ENCODE peak calls at places on chromosomes 3 and 15, in eight cellular contexts. A, I, Z, P, O, J, T and W are unnamed samples. For H3K27me3, the result is how much of the 10 kb centered on the place peaks cover.

GRCh38 chr3:188153498-188153948 is 434 bp upstream of the LPP start:
- DNase-seq in A (peak), I (peak), Z (peak), P (peak), O (peak), J (peak), T (peak), W (peak)

GRCh38 chr3:127062926-127063325 is 80.0 kb downstream of the PLXNA1 start:
- DNase-seq in A (no peak), I (no peak), Z (no peak), P (no peak), O (no peak), J (no peak), T (peak), W (peak)

GRCh38 chr15:62035256-62035908 is 24.9 kb downstream of the VPS13C start:
- DNase-seq in A (peak), I (peak), Z (no peak), P (no peak), O (no peak), J (no peak), T (no peak), W (no peak)

GRCh38 chr3:72368331-72368975 is 479.8 kb downstream of the SHQ1 start:
- DNase-seq in A (no peak), I (peak), Z (no peak), P (no peak), O (no peak), J (no peak), T (no peak), W (no peak)

GRCh38 chr3:112803472-112803871 is 43.2 kb downstream of the CD200R1L start:
- DNase-seq in A (no peak), I (no peak), Z (no peak), P (no peak), O (no peak), J (no peak), T (no peak), W (no peak)

GRCh38 chr3:129595544-129596193 is 10.8 kb downstream of the PLXND1 start:
- DNase-seq in A (no peak), I (no peak), Z (no peak), P (no peak), O (no peak), J (no peak), T (no peak), W (no peak)

GRCh38 chr3:172511783-172512357 is 11.4 kb downstream of the TNFSF10 start:
- DNase-seq in A (no peak), I (no peak), Z (no peak), P (no peak), O (no peak), J (no peak), T (no peak), W (no peak)

GRCh38 chr3:184314700-184315505 is 497 bp downstream of the EIF4G1 start:
- DNase-seq in A (peak), I (peak), Z (peak), P (peak), O (peak), J (peak), T (peak), W (peak)

GRCh38 chr15:44711089-44711355 is at the start of gene PATL2:
- DNase-seq in A (no peak), I (no peak), Z (no peak), P (no peak), O (no peak), J (no peak), T (no peak), W (no peak)

GRCh38 chr15:69561071-69561784 is 108.6 kb downstream of the RPLP1 start:
- DNase-seq in A (no peak), I (no peak), Z (peak), P (no peak), O (no peak), J (no peak), T (peak), W (no peak)

GRCh38 chr3:5741017-5741416 is 553.5 kb downstream of the EDEM1 start:
- DNase-seq in A (no peak), I (no peak), Z (no peak), P (no peak), O (no peak), J (no peak), T (no peak), W (no peak)

GRCh38 chr3:175240928-175241327 is 381.8 kb downstream of the NAALADL2 start:
- DNase-seq in A (no peak), I (no peak), Z (no peak), P (no peak), O (no peak), J (no peak), T (no peak), W (no peak)

GRCh38 chr15:100355342-100355741 is 13.6 kb upstream of the ADAMTS17 start:
- DNase-seq in A (no peak), I (no peak), Z (no peak), P (no peak), O (no peak), J (no peak), T (no peak), W (no peak)

GRCh38 chr3:34107669-34108068 is 309.2 kb downstream of the PDCD6IP start:
- DNase-seq in A (no peak), I (no peak), Z (no peak), P (no peak), O (no peak), J (no peak), T (no peak), W (no peak)

GRCh38 chr3:140470211-140470610 is 207.7 kb upstream of the TRIM42 start:
- DNase-seq in A (no peak), I (no peak), Z (no peak), P (no peak), O (no peak), J (no peak), T (no peak), W (no peak)

GRCh38 chr3:132773071-132773619 is 50.9 kb upstream of the NPHP3 start:
- DNase-seq in A (no peak), I (peak), Z (no peak), P (no peak), O (no peak), J (no peak), T (no peak), W (no peak)

GRCh38 chr3:194536883-194537637 is 50.3 kb upstream of the ATP13A3 start:
- DNase-seq in A (peak), I (peak), Z (peak), P (no peak), O (no peak), J (peak), T (peak), W (no peak)

DNA sequence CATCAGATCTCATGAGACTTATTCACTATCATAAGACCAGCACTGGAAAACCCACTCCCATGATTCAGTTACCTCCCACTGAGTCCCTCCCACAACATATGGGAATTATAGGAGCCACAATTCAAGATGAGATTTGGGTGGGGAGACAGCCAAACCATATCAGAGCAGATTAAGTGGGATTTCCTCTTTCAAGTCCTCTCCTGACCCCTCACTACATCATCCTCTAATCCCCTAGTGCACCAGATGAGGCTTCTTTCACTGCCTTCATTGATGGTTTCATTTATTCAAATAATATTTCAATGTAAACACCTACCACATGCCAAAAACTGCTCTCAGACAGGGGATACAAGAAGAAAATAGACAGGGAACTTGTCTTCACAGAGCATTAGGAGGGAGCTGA is 180.3 kb downstream of the NTRK3 start:
- DNase-seq in A (no peak), I (no peak), Z (no peak), P (no peak), O (no peak), J (no peak), T (no peak), W (no peak)
- H3K27me3 ChIP-seq in A (under half), I (under half), Z (under half), P (under half), O (under half), J (under half), T (under half), W (under half)

GRCh38 chr3:15796331-15796730 is 1.4 kb downstream of the ANKRD28 start:
- DNase-seq in A (peak), I (no peak), Z (no peak), P (no peak), O (no peak), J (no peak), T (no peak), W (no peak)

GRCh38 chr3:15796771-15797599 is 794 bp downstream of the ANKRD28 start:
- DNase-seq in A (peak), I (peak), Z (no peak), P (no peak), O (peak), J (peak), T (no peak), W (no peak)

GRCh38 chr3:15795563-15796308 is 2.0 kb downstream of the ANKRD28 start:
- DNase-seq in A (peak), I (peak), Z (no peak), P (no peak), O (no peak), J (no peak), T (no peak), W (no peak)

GRCh38 chr3:15794842-15795562 is 2.8 kb downstream of the ANKRD28 start:
- DNase-seq in A (peak), I (peak), Z (no peak), P (no peak), O (no peak), J (no peak), T (no peak), W (no peak)

DNA sequence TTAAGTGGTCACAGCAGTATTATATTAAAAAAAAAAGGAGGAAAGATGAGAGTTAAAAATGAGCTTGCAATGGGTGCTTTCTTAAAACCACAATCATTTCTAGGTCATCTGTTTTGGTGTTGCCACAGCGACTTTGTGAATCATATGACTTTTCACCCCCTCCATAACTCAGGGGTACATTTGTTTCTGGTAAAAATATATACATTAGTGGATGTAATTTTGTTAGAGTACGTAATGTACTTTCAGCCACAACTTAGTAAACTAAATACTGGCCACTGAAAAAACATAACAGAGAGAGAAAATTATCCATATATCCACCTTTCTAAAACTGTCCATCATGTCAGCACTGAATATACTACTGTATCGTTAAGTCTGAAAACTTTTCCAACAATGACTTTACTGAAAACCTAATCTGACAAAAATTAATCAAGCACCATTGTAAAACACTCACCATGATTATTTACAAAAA is 3.4 kb downstream of the ANKRD28 start:
- DNase-seq in A (peak), I (peak), Z (no peak), P (no peak), O (no peak), J (no peak), T (no peak), W (no peak)
- H3K27ac ChIP-seq in A (peak), I (peak), Z (peak), P (peak), O (no peak), J (peak), T (no peak), W (peak)

GRCh38 chr15:28103831-28104230 is 4.7 kb upstream of the OCA2 start:
- DNase-seq in A (no peak), I (no peak), Z (no peak), P (no peak), O (no peak), J (no peak), T (no peak), W (no peak)
- H3K27me3 ChIP-seq in A (under half), I (under half), Z (under half), P (under half), O (under half), J (under half), T (under half), W (under half)

GRCh38 chr3:177110308-177111254 is 86.7 kb downstream of the TBL1XR1 start:
- DNase-seq in A (no peak), I (no peak), Z (no peak), P (no peak), O (no peak), J (no peak), T (no peak), W (no peak)

GRCh38 chr3:177108648-177109047 is 88.6 kb downstream of the TBL1XR1 start:
- DNase-seq in A (peak), I (no peak), Z (no peak), P (no peak), O (no peak), J (no peak), T (no peak), W (no peak)

GRCh38 chr3:177109688-177110087 is 87.6 kb downstream of the TBL1XR1 start:
- DNase-seq in A (no peak), I (no peak), Z (no peak), P (no peak), O (no peak), J (no peak), T (no peak), W (no peak)

GRCh38 chr3:177114253-177114652 is 83.0 kb downstream of the TBL1XR1 start:
- DNase-seq in A (no peak), I (no peak), Z (no peak), P (no peak), O (no peak), J (no peak), T (no peak), W (no peak)

GRCh38 chr3:177111541-177111949 is 85.7 kb downstream of the TBL1XR1 start:
- DNase-seq in A (no peak), I (no peak), Z (no peak), P (no peak), O (peak), J (no peak), T (no peak), W (no peak)
- H3K27ac ChIP-seq in A (no peak), I (no peak), Z (peak), P (no peak), O (no peak), J (no peak), T (no peak), W (no peak)

DNA sequence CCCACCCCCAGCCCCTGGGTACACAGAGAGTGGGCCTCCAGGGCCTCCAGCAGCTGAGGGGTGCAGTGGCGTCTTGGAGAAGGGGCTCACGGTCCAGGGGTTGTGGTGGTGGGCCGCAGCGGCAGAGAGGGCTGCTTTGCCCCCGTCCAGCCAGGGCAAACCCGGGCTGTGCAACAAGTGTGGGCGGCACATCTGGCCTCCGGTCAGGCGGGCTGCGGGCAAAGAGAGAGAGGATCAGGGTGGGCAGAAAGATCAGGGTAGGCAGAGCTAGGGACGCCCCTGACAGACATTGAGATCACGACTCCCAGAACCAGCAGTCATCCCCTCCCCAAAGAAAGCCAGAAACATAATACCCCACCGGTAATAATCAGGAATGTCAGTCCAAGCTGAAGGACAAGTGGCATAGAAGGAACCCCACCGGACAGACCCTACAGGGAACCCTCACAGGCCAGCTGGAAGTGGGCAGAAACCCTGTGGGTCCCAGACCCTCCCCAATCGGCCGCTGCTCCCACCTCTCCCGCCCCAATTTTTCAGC is 6.8 kb downstream of the GATA2 start:
- DNase-seq in A (peak), I (peak), Z (no peak), P (no peak), O (no peak), J (no peak), T (no peak), W (no peak)
- H3K27me3 ChIP-seq in A (under half), I (under half), Z (half or more), P (half or more), O (under half), J (half or more), T (half or more), W (half or more)

GRCh38 chr3:9955067-9955502 is 2.9 kb upstream of the PRRT3 start:
- DNase-seq in A (no peak), I (no peak), Z (no peak), P (no peak), O (peak), J (no peak), T (no peak), W (no peak)
- H3K27ac ChIP-seq in A (no peak), I (no peak), Z (no peak), P (no peak), O (no peak), J (no peak), T (no peak), W (no peak)

GRCh38 chr15:77578641-77579372 is 53.9 kb downstream of the LINGO1 start:
- DNase-seq in A (no peak), I (no peak), Z (no peak), P (no peak), O (no peak), J (no peak), T (no peak), W (no peak)
- H3K27me3 ChIP-seq in A (under half), I (under half), Z (under half), P (under half), O (under half), J (under half), T (under half), W (under half)

GRCh38 chr3:42637001-42637400 is 16.5 kb upstream of the ZBTB47 start:
- DNase-seq in A (no peak), I (no peak), Z (no peak), P (no peak), O (no peak), J (no peak), T (no peak), W (no peak)

GRCh38 chr3:42640129-42640528 is 13.4 kb upstream of the ZBTB47 start:
- DNase-seq in A (no peak), I (no peak), Z (no peak), P (no peak), O (no peak), J (no peak), T (no peak), W (no peak)

GRCh38 chr3:42640771-42641370 is 12.6 kb upstream of the ZBTB47 start:
- DNase-seq in A (no peak), I (no peak), Z (no peak), P (no peak), O (no peak), J (no peak), T (no peak), W (no peak)

GRCh38 chr3:42638339-42638842 is 15.1 kb upstream of the ZBTB47 start:
- DNase-seq in A (no peak), I (peak), Z (no peak), P (no peak), O (no peak), J (no peak), T (no peak), W (no peak)

DNA sequence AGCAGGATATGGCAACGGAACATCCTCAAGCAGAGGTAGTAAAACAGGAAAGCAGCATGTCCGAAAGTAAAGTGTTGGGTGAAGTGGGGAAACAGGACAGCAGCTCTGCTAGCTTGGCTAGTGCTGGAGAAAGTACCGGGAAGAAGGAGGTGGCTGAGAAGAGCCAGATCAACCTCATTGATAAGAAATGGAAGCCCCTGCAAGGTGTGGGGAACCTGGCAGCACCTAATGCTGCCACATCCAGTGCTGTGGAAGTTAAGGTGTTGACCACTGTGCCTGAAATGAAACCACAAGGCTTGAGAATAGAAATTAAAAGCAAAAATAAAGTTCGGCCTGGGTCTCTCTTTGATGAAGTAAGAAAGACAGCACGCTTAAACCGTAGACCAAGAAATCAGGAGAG is 14.3 kb upstream of the ZBTB47 start:
- DNase-seq in A (no peak), I (no peak), Z (no peak), P (no peak), O (no peak), J (no peak), T (no peak), W (no peak)
- H3K27ac ChIP-seq in A (no peak), I (peak), Z (peak), P (no peak), O (no peak), J (no peak), T (no peak), W (no peak)

DNA sequence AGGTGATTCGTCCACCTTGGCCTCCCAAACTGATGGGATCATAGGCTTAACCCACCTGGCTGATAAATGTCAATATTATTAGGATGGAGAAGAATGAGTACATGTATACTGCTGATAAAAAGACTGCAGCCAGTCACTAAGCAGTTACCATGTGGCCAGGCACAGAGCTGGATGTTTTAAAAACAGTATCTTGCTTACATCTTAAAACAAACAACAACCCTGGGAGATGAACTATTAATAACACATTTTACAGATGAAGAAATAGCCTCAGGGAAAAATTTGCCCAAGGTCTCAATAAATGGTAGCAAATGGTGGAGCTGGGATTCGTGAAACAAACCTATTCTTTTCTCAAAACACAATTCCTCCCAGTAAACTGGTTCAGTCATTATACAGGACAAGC is 18.1 kb downstream of the IL17RD start:
- DNase-seq in A (no peak), I (no peak), Z (no peak), P (no peak), O (no peak), J (no peak), T (no peak), W (no peak)
- H3K27me3 ChIP-seq in A (half or more), I (under half), Z (under half), P (under half), O (under half), J (under half), T (under half), W (under half)